ENCODE peak calls at places on chromosomes 6 and 20, in eight cellular contexts. Z, H, I, F, M, U, X and E are unnamed samples.

GRCh38 chr20:61191096-61191495 is 61.0 kb upstream of the CDH4 start:
- DNase-seq in Z (no peak), H (no peak), I (no peak), F (no peak), M (no peak), U (no peak), X (no peak), E (no peak)

GRCh38 chr20:10079964-10080363 is 45.2 kb downstream of the ANKEF1 start:
- DNase-seq in Z (no peak), H (no peak), I (no peak), F (no peak), M (no peak), U (peak; percentile 87), X (no peak), E (no peak)

GRCh38 chr6:159097256-159097655 is 52.5 kb upstream of the TAGAP start:
- DNase-seq in Z (no peak), H (no peak), I (no peak), F (no peak), M (no peak), U (no peak), X (no peak), E (no peak)

GRCh38 chr6:55969501-55969900 is 94.1 kb upstream of the BMP5 start:
- DNase-seq in Z (no peak), H (no peak), I (no peak), F (no peak), M (no peak), U (no peak), X (no peak), E (no peak)

GRCh38 chr6:70108230-70108629 is 194.7 kb downstream of the COL9A1 start:
- DNase-seq in Z (no peak), H (no peak), I (peak; percentile 45), F (no peak), M (peak; percentile 4), U (peak; percentile 17), X (no peak), E (no peak)

GRCh38 chr20:32753731-32754130 is 8.5 kb upstream of the DNMT3B start:
- DNase-seq in Z (no peak), H (no peak), I (no peak), F (no peak), M (no peak), U (no peak), X (no peak), E (no peak)

GRCh38 chr6:27775796-27776184 is 136.4 kb downstream of the OR2B2 start:
- DNase-seq in Z (no peak), H (no peak), I (no peak), F (no peak), M (no peak), U (no peak), X (no peak), E (no peak)

GRCh38 chr20:34825530-34826362 is at the start of gene NCOA6:
- DNase-seq in Z (peak; percentile 94), H (peak; percentile 87), I (peak; percentile 85), F (peak; percentile 88), M (peak; percentile 65), U (peak; percentile 73), X (peak; percentile 95), E (peak; percentile 91)

GRCh38 chr6:147808631-147809030 is 300.1 kb downstream of the SAMD5 start:
- DNase-seq in Z (no peak), H (no peak), I (no peak), F (no peak), M (no peak), U (no peak), X (no peak), E (no peak)

GRCh38 chr20:63497946-63498935 is 642 bp downstream of the EEF1A2 start:
- DNase-seq in Z (peak; percentile 76), H (no peak), I (no peak), F (no peak), M (peak; percentile 62), U (peak; percentile 42), X (no peak), E (peak; percentile 82)

GRCh38 chr6:149093643-149094042 is 223.9 kb upstream of the TAB2 start:
- DNase-seq in Z (no peak), H (no peak), I (no peak), F (no peak), M (no peak), U (peak; percentile 81), X (no peak), E (no peak)

GRCh38 chr6:137933696-137934095 is 66.6 kb downstream of the TNFAIP3 start:
- DNase-seq in Z (peak; percentile 32), H (peak; percentile 33), I (no peak), F (peak; percentile 25), M (no peak), U (peak; percentile 82), X (no peak), E (peak; percentile 58)

GRCh38 chr6:154872605-154873004 is 122.5 kb upstream of the TIAM2 start:
- DNase-seq in Z (no peak), H (no peak), I (no peak), F (no peak), M (no peak), U (no peak), X (no peak), E (no peak)

GRCh38 chr6:62043079-62043478 is 242.9 kb downstream of the KHDRBS2 start:
- DNase-seq in Z (no peak), H (no peak), I (no peak), F (no peak), M (no peak), U (no peak), X (no peak), E (no peak)

GRCh38 chr6:20879526-20879925 is 345.3 kb downstream of the CDKAL1 start:
- DNase-seq in Z (no peak), H (no peak), I (no peak), F (no peak), M (no peak), U (no peak), X (no peak), E (no peak)

GRCh38 chr20:63658749-63659187 is 656 bp downstream of the RTEL1 start:
- DNase-seq in Z (no peak), H (no peak), I (no peak), F (no peak), M (no peak), U (peak; percentile 61), X (peak; percentile 89), E (peak; percentile 77)

GRCh38 chr20:845226-845868 is 11.8 kb downstream of the FAM110A start:
- DNase-seq in Z (no peak), H (no peak), I (no peak), F (no peak), M (no peak), U (no peak), X (peak; percentile 83), E (no peak)
- H3K4me1 ChIP-seq in Z (peaks cover 5% of the 10 kb centered on the region), H (peaks cover 20% of the 10 kb centered on the region), I (peaks cover 67% of the 10 kb centered on the region), F (no peaks in the 10 kb centered on the region), M (peaks cover 5% of the 10 kb centered on the region), U (no peaks in the 10 kb centered on the region), X (peaks cover 42% of the 10 kb centered on the region), E (peaks cover 6% of the 10 kb centered on the region)

DNA sequence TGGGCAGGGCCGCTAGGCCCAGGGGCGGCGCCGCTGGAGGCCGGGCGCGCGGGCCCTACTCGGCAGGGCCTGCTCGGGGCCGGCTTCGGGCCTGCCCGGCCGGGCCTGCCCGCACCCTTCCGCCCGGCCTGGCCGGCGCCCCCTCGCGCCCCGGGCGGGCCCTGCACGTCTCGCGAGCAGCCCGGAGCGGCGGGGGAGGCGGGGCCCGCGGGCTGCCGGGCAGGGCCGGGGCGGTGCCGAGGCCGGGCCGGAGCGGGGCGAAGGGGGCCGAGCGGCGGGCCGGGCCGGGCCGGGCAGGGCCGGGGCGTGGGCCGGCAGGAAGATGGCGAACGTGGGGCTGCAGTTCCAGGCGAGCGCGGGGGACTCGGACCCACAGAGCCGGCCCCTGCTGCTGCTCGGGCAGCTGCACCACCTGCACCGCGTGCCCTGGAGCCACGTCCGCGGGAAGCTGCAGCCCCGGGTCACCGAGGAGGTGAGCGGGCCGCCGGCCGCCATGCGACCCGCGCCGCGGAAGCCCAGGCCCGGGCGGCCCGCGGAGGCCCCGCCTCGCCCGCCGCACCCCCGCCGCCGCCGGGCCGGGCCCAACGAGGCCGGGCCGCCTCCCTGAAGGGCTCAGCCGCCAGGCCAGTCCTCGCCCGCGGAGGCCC is at the start of gene NPEPL1:
- DNase-seq in Z (peak; percentile 78), H (peak; percentile 50), I (peak; percentile 67), F (peak; percentile 60), M (peak; percentile 74), U (peak; percentile 78), X (peak; percentile 95), E (peak; percentile 84)
- TF ChIP-seq CTCF in Z (no peak), H (peak; percentile 25), I (no peak), F (peak; percentile 20), M (peak; percentile 45), U (no peak), X (no peak), E (peak; percentile 31)

DNA sequence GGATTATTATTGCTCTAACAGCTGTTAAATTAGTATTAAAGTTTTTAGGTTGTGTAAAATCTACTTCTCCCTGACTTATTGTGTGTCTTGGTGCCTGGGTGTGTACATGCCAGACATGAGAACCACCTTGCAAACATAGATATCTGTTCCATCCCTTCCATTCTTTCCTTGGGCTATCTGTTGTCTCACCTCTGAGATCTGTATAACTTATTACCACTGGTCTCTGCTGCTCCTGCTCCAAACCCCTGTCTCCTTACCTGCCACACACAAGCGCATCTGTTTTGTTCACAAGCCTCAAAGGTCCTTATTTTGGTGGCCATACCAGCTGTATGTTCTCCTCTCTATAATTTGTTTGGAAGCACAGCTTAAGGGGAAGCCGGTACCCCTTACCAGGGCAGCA is 2.5 kb downstream of the LRRC1 start:
- DNase-seq in Z (no peak), H (no peak), I (no peak), F (no peak), M (no peak), U (no peak), X (no peak), E (no peak)
- H3K4me3 ChIP-seq in Z (no peak overlapping the region), H (no peak overlapping the region), I (no peak overlapping the region), F (no peak overlapping the region), M (no peak overlapping the region), U (no peak overlapping the region), X (no peak overlapping the region), E (no peak overlapping the region)

GRCh38 chr6:13364842-13365241 is 36.5 kb upstream of the TBC1D7 start:
- DNase-seq in Z (no peak), H (no peak), I (no peak), F (no peak), M (no peak), U (no peak), X (no peak), E (no peak)
- H3K4me1 ChIP-seq in Z (peaks cover 4% of the 10 kb centered on the region), H (peaks cover 59% of the 10 kb centered on the region), I (peaks cover 21% of the 10 kb centered on the region), F (no peaks in the 10 kb centered on the region), M (peaks cover 2% of the 10 kb centered on the region), U (peaks cover 13% of the 10 kb centered on the region), X (peaks cover 3% of the 10 kb centered on the region), E (peaks cover 8% of the 10 kb centered on the region)

GRCh38 chr6:110530671-110531070 is 54.3 kb upstream of the SLC22A16 start:
- DNase-seq in Z (no peak), H (no peak), I (no peak), F (no peak), M (no peak), U (peak; percentile 40), X (no peak), E (no peak)

GRCh38 chr6:110532401-110532800 is 56.0 kb upstream of the SLC22A16 start:
- DNase-seq in Z (no peak), H (no peak), I (no peak), F (no peak), M (no peak), U (no peak), X (no peak), E (no peak)

GRCh38 chr6:110538416-110539060 is 62.1 kb upstream of the SLC22A16 start:
- DNase-seq in Z (no peak), H (no peak), I (no peak), F (no peak), M (no peak), U (no peak), X (no peak), E (no peak)

GRCh38 chr6:110537208-110538123 is 61.1 kb upstream of the SLC22A16 start:
- DNase-seq in Z (no peak), H (no peak), I (no peak), F (no peak), M (peak; percentile 45), U (peak; percentile 96), X (no peak), E (no peak)

GRCh38 chr6:110534731-110535164 is 58.3 kb upstream of the SLC22A16 start:
- DNase-seq in Z (no peak), H (no peak), I (no peak), F (no peak), M (no peak), U (peak; percentile 92), X (no peak), E (no peak)
- TF ChIP-seq CTCF in Z (no peak), H (no peak), I (no peak), F (no peak), M (no peak), U (no peak), X (no peak), E (no peak)